ENCODE peak calls at places on chromosome 1, in five cellular contexts. H is pancreas, A is NCI-H1105 treated with DMSO at 0.1 percent for 48 hours, Q is HEK293T, U is activated T-helper 1 cell treated with Interleukin-2 at 50 U/mL for 16 hours. T is an unnamed sample.

GRCh38 chr1:49229555-49229954 is 452.9 kb upstream of the BEND5 start:
- DNase-seq in Q (peak), U (no peak), H (peak), A (no peak), T (no peak)

GRCh38 chr1:23810818-23811420 is 10.4 kb upstream of the GALE start:
- DNase-seq in U (no peak), H (no peak), A (peak), Q (peak), T (peak)

GRCh38 chr1:75053207-75053606 is 81.0 kb upstream of the LHX8 start:
- DNase-seq in A (no peak), H (no peak), Q (peak), U (no peak), T (no peak)

GRCh38 chr1:230507671-230508407 is 81.7 kb upstream of the PGBD5 start:
- DNase-seq in U (no peak), Q (no peak), H (no peak), A (peak), T (no peak)

GRCh38 chr1:30697977-30698376 is 25.4 kb downstream of the MATN1 start:
- DNase-seq in H (no peak), Q (no peak), U (no peak), A (no peak), T (no peak)

GRCh38 chr1:77026640-77027039 is 159.4 kb downstream of the ST6GALNAC5 start:
- DNase-seq in Q (no peak), U (no peak), H (no peak), A (no peak), T (no peak)

GRCh38 chr1:10867138-10867721 is 70.8 kb upstream of the CASZ1 start:
- DNase-seq in H (peak), A (peak), U (peak), Q (peak), T (peak)

GRCh38 chr1:39623053-39623452 is 16.4 kb downstream of the HEYL start:
- DNase-seq in H (no peak), U (no peak), A (no peak), Q (no peak), T (no peak)

GRCh38 chr1:93715529-93716126 is 34.0 kb upstream of the BCAR3 start:
- DNase-seq in A (peak), H (no peak), U (no peak), Q (no peak), T (no peak)

GRCh38 chr1:45478129-45478802 is 12.7 kb downstream of the TESK2 start:
- DNase-seq in Q (no peak), A (peak), U (no peak), H (no peak), T (no peak)

GRCh38 chr1:57867001-57867400 is 443.1 kb upstream of the DAB1 start:
- DNase-seq in Q (no peak), A (no peak), H (no peak), U (no peak), T (no peak)

GRCh38 chr1:111593403-111594127 is 26.0 kb upstream of the RAP1A start:
- DNase-seq in Q (no peak), U (no peak), A (no peak), H (no peak), T (no peak)

GRCh38 chr1:179953974-179954493 is 576 bp upstream of the CEP350 start:
- DNase-seq in A (peak), H (peak), U (peak), Q (peak), T (no peak)

GRCh38 chr1:78388275-78388674 is 102.5 kb upstream of the PTGFR start:
- DNase-seq in U (no peak), H (no peak), Q (no peak), A (no peak), T (no peak)

GRCh38 chr1:82343381-82343780 is 542.6 kb downstream of the ADGRL2 start:
- DNase-seq in Q (no peak), H (no peak), U (no peak), A (no peak), T (no peak)

GRCh38 chr1:9249534-9250335 is 15.2 kb downstream of the H6PD start:
- DNase-seq in A (no peak), U (no peak), Q (peak), H (peak), T (no peak)

GRCh38 chr1:154574715-154575114 is 7.1 kb downstream of the CHRNB2 start:
- DNase-seq in Q (no peak), U (no peak), A (peak), H (no peak), T (no peak)

GRCh38 chr1:116151739-116152576 is 40.8 kb downstream of the MAB21L3 start:
- DNase-seq in Q (peak), H (peak), A (peak), U (peak), T (peak)

GRCh38 chr1:27626031-27626935 is 8.7 kb downstream of the FGR start:
- DNase-seq in U (no peak), A (no peak), Q (no peak), H (no peak), T (no peak)

GRCh38 chr1:193602705-193603104 is 416.3 kb upstream of the B3GALT2 start:
- DNase-seq in U (no peak), Q (no peak), H (no peak), A (no peak), T (no peak)